ENCODE peak calls at places on chromosomes 5 and 9, in six cellular contexts. X is AG04450, B is AG04449, C is fibroblast of mammary gland, K is lower leg skin, Y is osteocyte. V is an unnamed sample.

GRCh38 chr9:137762414-137763061 is 115.0 kb upstream of the CACNA1B start:
- DNase-seq in B (no peak), C (peak), Y (no peak), K (no peak), X (no peak), V (peak)

GRCh38 chr9:138045541-138046490 is 168.2 kb downstream of the CACNA1B start:
- DNase-seq in Y (peak), C (no peak), K (no peak), B (no peak), X (no peak), V (peak)

GRCh38 chr5:90020575-90021535 is 388.7 kb downstream of the CETN3 start:
- DNase-seq in C (peak), X (peak), B (peak), Y (no peak), K (no peak), V (no peak)

GRCh38 chr9:127972316-127972871 is 8.4 kb downstream of the EEIG1 start:
- DNase-seq in K (no peak), C (no peak), Y (no peak), B (no peak), X (no peak), V (no peak)

GRCh38 chr5:127183332-127183731 is 107.3 kb upstream of the MEGF10 start:
- DNase-seq in X (no peak), K (no peak), B (no peak), C (no peak), Y (no peak), V (no peak)

GRCh38 chr5:154510156-154510555 is 32.1 kb upstream of the HAND1 start:
- DNase-seq in K (no peak), C (no peak), X (no peak), Y (no peak), B (no peak), V (no peak)

GRCh38 chr5:68557162-68557936 is 341.8 kb downstream of the PIK3R1 start:
- DNase-seq in Y (no peak), B (peak), K (no peak), C (no peak), X (no peak), V (no peak)

GRCh38 chr9:110842976-110843375 is 174.4 kb downstream of the MUSK start:
- DNase-seq in B (no peak), X (no peak), K (no peak), C (no peak), Y (no peak), V (no peak)

GRCh38 chr5:54217826-54218503 is 92.4 kb downstream of the ARL15 start:
- DNase-seq in Y (no peak), X (peak), C (peak), K (peak), B (peak), V (no peak)

GRCh38 chr5:137563646-137564474 is 64.7 kb upstream of the SPOCK1 start:
- DNase-seq in B (peak), Y (no peak), C (peak), K (no peak), X (no peak), V (no peak)

GRCh38 chr5:122313001-122313402 is 965 bp downstream of the SNCAIP start:
- DNase-seq in K (peak), Y (no peak), B (no peak), X (no peak), C (no peak), V (no peak)

GRCh38 chr5:1546556-1546955 is 22.8 kb upstream of the LPCAT1 start:
- DNase-seq in X (no peak), B (no peak), C (no peak), Y (peak), K (peak), V (peak)

GRCh38 chr9:36056896-36057295 is 20.2 kb downstream of the RECK start:
- DNase-seq in Y (no peak), K (no peak), C (no peak), X (no peak), B (no peak), V (no peak)

GRCh38 chr9:20382460-20383071 is 239.7 kb downstream of the MLLT3 start:
- DNase-seq in B (peak), C (peak), X (peak), Y (no peak), K (no peak), V (no peak)

GRCh38 chr9:116355153-116355827 is 201.7 kb downstream of the PAPPA start:
- DNase-seq in C (no peak), B (no peak), K (no peak), X (no peak), Y (no peak), V (no peak)

GRCh38 chr9:130824079-130824478 is 11.0 kb upstream of the ABL1 start:
- DNase-seq in C (no peak), B (no peak), K (no peak), X (no peak), Y (no peak), V (no peak)

GRCh38 chr5:90985341-90985740 is 397.8 kb downstream of the ARRDC3 start:
- DNase-seq in Y (no peak), X (no peak), C (no peak), K (no peak), B (no peak), V (no peak)

GRCh38 chr5:172453206-172453985 is 929 bp downstream of the SH3PXD2B start:
- DNase-seq in X (no peak), K (no peak), Y (no peak), B (no peak), C (peak), V (no peak)
- TF ChIP-seq CTCF in X (peak), K (peak), Y (peak), B (peak), C (peak), V (no peak)

GRCh38 chr9:124771021-124771866 is at the start of gene NR6A1:
- DNase-seq in B (peak), Y (peak), C (peak), X (peak), K (peak), V (peak)
- TF ChIP-seq CTCF in B (peak), Y (peak), C (no peak), X (peak), K (no peak), V (no peak)

DNA sequence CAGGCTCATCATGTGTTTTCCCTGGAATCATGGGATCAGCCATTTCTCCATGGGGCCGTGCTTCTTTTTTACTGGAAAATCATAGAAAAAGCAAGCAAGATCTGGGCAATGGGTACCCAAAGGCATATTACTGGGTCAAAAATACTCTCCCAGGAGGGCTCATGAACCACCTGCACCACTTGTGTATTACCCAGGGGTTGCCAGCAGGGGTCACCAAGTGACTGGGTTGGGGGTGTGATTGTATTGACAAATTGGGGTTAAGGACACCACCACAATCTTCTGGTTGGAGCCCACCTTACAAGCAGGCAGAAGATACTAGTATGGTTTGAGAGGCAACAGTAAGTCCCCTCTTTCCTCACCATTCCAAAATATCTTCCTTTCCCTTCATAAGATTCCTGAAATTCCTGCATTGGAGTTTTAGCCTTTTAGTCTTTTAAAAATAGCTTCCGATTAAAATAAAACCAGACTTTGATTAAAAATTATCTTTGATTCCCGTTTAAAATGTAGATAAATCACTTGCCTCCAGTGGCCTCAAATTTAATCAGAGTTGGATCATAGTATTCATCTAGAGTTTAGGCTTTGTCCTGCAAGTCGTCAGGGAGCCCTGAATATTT is 603.3 kb downstream of the KIF4B start:
- DNase-seq in K (no peak), Y (no peak), X (no peak), C (peak), B (no peak), V (no peak)
- TF ChIP-seq CTCF in K (no peak), Y (peak), X (peak), C (peak), B (peak), V (no peak)

GRCh38 chr5:18305288-18305899 is 671.1 kb downstream of the TAF11L14 start:
- DNase-seq in C (peak), Y (no peak), B (no peak), K (no peak), X (peak), V (no peak)
- TF ChIP-seq CTCF in C (peak), Y (peak), B (peak), K (no peak), X (peak), V (no peak)

GRCh38 chr5:65076251-65076869 is 307.6 kb downstream of the CWC27 start:
- DNase-seq in Y (no peak), X (peak), C (peak), K (peak), B (peak), V (no peak)
- TF ChIP-seq CTCF in Y (peak), X (peak), C (peak), K (no peak), B (no peak), V (no peak)

GRCh38 chr9:122930541-122930932 is 775 bp downstream of the ZBTB26 start:
- DNase-seq in X (no peak), C (no peak), B (no peak), Y (no peak), K (no peak), V (no peak)

GRCh38 chr9:122936464-122936863 is 4.4 kb upstream of the RABGAP1 start:
- DNase-seq in C (no peak), K (no peak), X (no peak), Y (no peak), B (no peak), V (no peak)

GRCh38 chr9:122931851-122932199 is 513 bp upstream of the ZBTB26 start:
- DNase-seq in K (no peak), B (no peak), X (no peak), C (peak), Y (no peak), V (no peak)

GRCh38 chr9:122929803-122930354 is 1.4 kb downstream of the ZBTB26 start:
- DNase-seq in C (no peak), K (no peak), B (no peak), Y (no peak), X (no peak), V (no peak)

GRCh38 chr9:122930933-122931850 is at the start of gene ZBTB26:
- DNase-seq in B (peak), X (no peak), C (peak), K (peak), Y (peak), V (peak)
- TF ChIP-seq CTCF in B (no peak), X (no peak), C (no peak), K (no peak), Y (peak), V (no peak)

GRCh38 chr5:181260720-181261319 is at the start of gene TRIM52:
- DNase-seq in K (peak), Y (peak), C (peak), X (no peak), B (peak), V (peak)
- TF ChIP-seq CTCF in K (no peak), Y (no peak), C (no peak), X (no peak), B (no peak), V (no peak)

GRCh38 chr5:141031006-141031405 is 20.2 kb upstream of the PCDHB1 start:
- DNase-seq in B (no peak), Y (no peak), C (no peak), K (no peak), X (no peak), V (no peak)

DNA sequence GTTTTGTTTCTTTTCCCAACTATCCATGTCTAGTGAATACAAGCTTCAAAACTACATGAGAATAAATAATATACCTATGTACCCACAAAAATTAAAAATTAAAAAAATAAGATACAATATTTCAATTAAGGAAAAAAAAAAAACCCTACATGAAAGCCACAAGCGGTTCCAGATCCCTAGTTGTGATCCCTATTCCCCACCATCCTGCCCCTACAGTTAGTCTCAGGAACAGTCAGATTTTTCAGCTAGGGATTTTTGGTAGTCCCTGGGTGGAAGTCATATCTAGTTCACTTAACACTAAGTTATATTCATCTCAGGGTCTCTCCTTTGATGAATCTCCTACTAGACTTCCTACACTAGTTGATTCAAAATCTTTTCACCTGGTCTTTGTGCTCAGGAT is 18.5 kb upstream of the PCDHB1 start:
- DNase-seq in C (no peak), B (no peak), Y (no peak), K (no peak), X (no peak), V (no peak)
- TF ChIP-seq CTCF in C (no peak), B (no peak), Y (no peak), K (no peak), X (no peak), V (no peak)

GRCh38 chr5:141373673-141374317 is at the start of gene PCDHGA6:
- DNase-seq in X (no peak), C (peak), K (no peak), Y (peak), B (no peak), V (no peak)
- TF ChIP-seq CTCF in X (peak), C (peak), K (no peak), Y (no peak), B (no peak), V (no peak)

DNA sequence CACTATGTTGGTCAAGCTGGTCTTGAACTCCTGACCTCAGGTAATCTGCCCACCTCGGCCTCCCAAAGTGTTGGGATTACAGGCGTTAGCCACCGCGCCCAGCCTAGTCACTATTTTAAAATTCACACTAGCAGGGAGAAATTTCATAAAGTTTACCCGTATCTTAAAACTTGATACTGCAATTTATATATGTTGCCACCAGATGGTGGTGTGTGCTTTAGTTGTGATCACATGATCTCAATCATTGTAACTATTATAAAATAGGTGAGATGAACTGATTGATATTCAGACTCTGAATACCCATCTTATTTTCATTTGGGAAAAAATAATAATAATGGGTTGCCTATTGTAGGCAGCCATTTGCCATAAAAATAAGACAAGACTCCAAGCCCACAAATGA is 1330.4 kb upstream of the WWC1 start:
- DNase-seq in Y (no peak), X (no peak), B (no peak), K (no peak), C (peak), V (no peak)
- TF ChIP-seq CTCF in Y (peak), X (no peak), B (no peak), K (no peak), C (peak), V (no peak)